ENCODE peak calls at places on chromosomes 1 and 21, in four cellular contexts. One of them, this sample, is unnamed.

GRCh38 chr1:212752934-212753497 is 38.6 kb downstream of the NSL1 start:
- DNase-seq in heart right ventricle: no peak
- DNase-seq in adrenal gland: no peak
- DNase-seq in BE2C: no peak
- DNase-seq in this sample: no peak

GRCh38 chr1:230825804-230826160 is 42.5 kb downstream of the C1orf198 start:
- DNase-seq in heart right ventricle: no peak
- DNase-seq in adrenal gland: no peak
- DNase-seq in BE2C: no peak
- DNase-seq in this sample: no peak

GRCh38 chr1:208182880-208183279 is 61.3 kb downstream of the PLXNA2 start:
- DNase-seq in heart right ventricle: no peak
- DNase-seq in adrenal gland: no peak
- DNase-seq in BE2C: no peak
- DNase-seq in this sample: no peak

GRCh38 chr1:40782371-40782956 is 1.1 kb upstream of the KCNQ4 start:
- DNase-seq in heart right ventricle: peak; percentile 25
- DNase-seq in adrenal gland: no peak
- DNase-seq in BE2C: no peak
- DNase-seq in this sample: no peak

GRCh38 chr1:3795453-3796214 is 664 bp downstream of the LRRC47 start:
- DNase-seq in heart right ventricle: no peak
- DNase-seq in adrenal gland: no peak
- DNase-seq in BE2C: no peak
- DNase-seq in this sample: no peak

GRCh38 chr1:9721606-9722377 is 70.3 kb downstream of the PIK3CD start:
- DNase-seq in heart right ventricle: peak; percentile 32
- DNase-seq in adrenal gland: no peak
- DNase-seq in BE2C: peak; percentile 55
- DNase-seq in this sample: no peak

GRCh38 chr1:899636-900317 is 23.9 kb upstream of the SAMD11 start:
- DNase-seq in heart right ventricle: no peak
- DNase-seq in adrenal gland: no peak
- DNase-seq in BE2C: no peak
- DNase-seq in this sample: no peak

GRCh38 chr1:29083318-29084195 is 40.1 kb downstream of the TMEM200B start:
- DNase-seq in heart right ventricle: no peak
- DNase-seq in adrenal gland: no peak
- DNase-seq in BE2C: peak; percentile 41
- DNase-seq in this sample: no peak

GRCh38 chr1:166698771-166699170 is 140.5 kb upstream of the POGK start:
- DNase-seq in heart right ventricle: no peak
- DNase-seq in adrenal gland: no peak
- DNase-seq in BE2C: no peak
- DNase-seq in this sample: no peak

GRCh38 chr1:188479146-188479545 is 1650.4 kb downstream of the PLA2G4A start:
- DNase-seq in heart right ventricle: no peak
- DNase-seq in adrenal gland: no peak
- DNase-seq in BE2C: no peak
- DNase-seq in this sample: no peak

GRCh38 chr1:90721210-90722194 is 4.4 kb upstream of the BARHL2 start:
- DNase-seq in heart right ventricle: no peak
- DNase-seq in adrenal gland: no peak
- DNase-seq in BE2C: peak; percentile 51
- DNase-seq in this sample: no peak

GRCh38 chr1:184843732-184844495 is 89.3 kb upstream of the EDEM3 start:
- DNase-seq in heart right ventricle: no peak
- DNase-seq in adrenal gland: no peak
- DNase-seq in BE2C: no peak
- DNase-seq in this sample: no peak

GRCh38 chr1:202365092-202365815 is 16.8 kb downstream of the PPP1R12B start:
- DNase-seq in heart right ventricle: no peak
- DNase-seq in adrenal gland: no peak
- DNase-seq in BE2C: no peak
- DNase-seq in this sample: no peak

GRCh38 chr1:147612366-147612765 is 58.0 kb downstream of the ACP6 start:
- DNase-seq in heart right ventricle: no peak
- DNase-seq in adrenal gland: no peak
- DNase-seq in BE2C: no peak
- DNase-seq in this sample: no peak

GRCh38 chr1:20921285-20921684 is 134.2 kb upstream of the HP1BP3 start:
- DNase-seq in heart right ventricle: no peak
- DNase-seq in adrenal gland: no peak
- DNase-seq in BE2C: no peak
- DNase-seq in this sample: no peak

GRCh38 chr1:197302775-197303174 is 34.7 kb downstream of the CRB1 start:
- DNase-seq in heart right ventricle: no peak
- DNase-seq in adrenal gland: no peak
- DNase-seq in BE2C: no peak
- DNase-seq in this sample: no peak

GRCh38 chr1:15919316-15919715 is 56.6 kb downstream of the ZBTB17 start:
- DNase-seq in heart right ventricle: no peak
- DNase-seq in adrenal gland: no peak
- DNase-seq in BE2C: no peak
- DNase-seq in this sample: no peak

GRCh38 chr1:201593200-201593828 is 54.4 kb downstream of the NAV1 start:
- DNase-seq in heart right ventricle: no peak
- DNase-seq in adrenal gland: peak; percentile 46
- DNase-seq in BE2C: peak; percentile 78
- DNase-seq in this sample: no peak

GRCh38 chr1:225342695-225343094 is 85.1 kb downstream of the LBR start:
- DNase-seq in heart right ventricle: no peak
- DNase-seq in adrenal gland: no peak
- DNase-seq in BE2C: no peak
- DNase-seq in this sample: no peak

GRCh38 chr1:25727819-25728286 is 72.1 kb upstream of the SELENON start:
- DNase-seq in heart right ventricle: peak; percentile 80
- DNase-seq in adrenal gland: peak; percentile 65
- DNase-seq in BE2C: peak; percentile 91
- DNase-seq in this sample: peak; percentile 85

GRCh38 chr1:160157174-160157573 is 5.8 kb downstream of the ATP1A4 start:
- DNase-seq in heart right ventricle: no peak
- DNase-seq in adrenal gland: no peak
- DNase-seq in BE2C: no peak
- DNase-seq in this sample: no peak

GRCh38 chr1:30788580-30789387 is 31.2 kb upstream of the LAPTM5 start:
- DNase-seq in heart right ventricle: no peak
- DNase-seq in adrenal gland: peak; percentile 89
- DNase-seq in BE2C: no peak
- DNase-seq in this sample: no peak

GRCh38 chr21:45109831-45110492 is 35.6 kb downstream of the ADARB1 start:
- DNase-seq in heart right ventricle: no peak
- DNase-seq in adrenal gland: no peak
- DNase-seq in BE2C: no peak
- DNase-seq in this sample: no peak

GRCh38 chr1:12433323-12434053 is 184.5 kb downstream of the DHRS3 start:
- DNase-seq in heart right ventricle: peak; percentile 67
- DNase-seq in adrenal gland: no peak
- DNase-seq in BE2C: peak; percentile 16
- DNase-seq in this sample: peak; percentile 76

GRCh38 chr1:33349778-33350610 is 29.1 kb upstream of the A3GALT2 start:
- DNase-seq in heart right ventricle: peak; percentile 85
- DNase-seq in adrenal gland: peak; percentile 86
- DNase-seq in BE2C: peak; percentile 86
- DNase-seq in this sample: peak; percentile 89

GRCh38 chr1:24294228-24294672 is 24.9 kb upstream of the GRHL3 start:
- DNase-seq in heart right ventricle: no peak
- DNase-seq in adrenal gland: no peak
- DNase-seq in BE2C: no peak
- DNase-seq in this sample: peak; percentile 68

GRCh38 chr1:211382714-211383480 is 56.3 kb downstream of the TRAF5 start:
- DNase-seq in heart right ventricle: peak; percentile 94
- DNase-seq in adrenal gland: peak; percentile 95
- DNase-seq in BE2C: peak; percentile 95
- DNase-seq in this sample: peak; percentile 92

GRCh38 chr1:39955547-39956539 is 898 bp downstream of the MFSD2A start:
- DNase-seq in heart right ventricle: no peak
- DNase-seq in adrenal gland: no peak
- DNase-seq in BE2C: peak; percentile 19
- DNase-seq in this sample: peak; percentile 18

GRCh38 chr1:154407021-154407865 is 2.1 kb downstream of the IL6R start:
- DNase-seq in heart right ventricle: no peak
- DNase-seq in adrenal gland: no peak
- DNase-seq in BE2C: no peak
- DNase-seq in this sample: no peak

GRCh38 chr1:154406572-154406879 is 1.4 kb downstream of the IL6R start:
- DNase-seq in heart right ventricle: no peak
- DNase-seq in adrenal gland: no peak
- DNase-seq in BE2C: no peak
- DNase-seq in this sample: no peak

GRCh38 chr1:154410185-154410827 is 5.2 kb downstream of the IL6R start:
- DNase-seq in heart right ventricle: no peak
- DNase-seq in adrenal gland: no peak
- DNase-seq in BE2C: no peak
- DNase-seq in this sample: no peak

GRCh38 chr1:154405762-154406571 is 824 bp downstream of the IL6R start:
- DNase-seq in heart right ventricle: peak; percentile 76
- DNase-seq in adrenal gland: peak; percentile 96
- DNase-seq in BE2C: peak; percentile 62
- DNase-seq in this sample: peak; percentile 79

DNA sequence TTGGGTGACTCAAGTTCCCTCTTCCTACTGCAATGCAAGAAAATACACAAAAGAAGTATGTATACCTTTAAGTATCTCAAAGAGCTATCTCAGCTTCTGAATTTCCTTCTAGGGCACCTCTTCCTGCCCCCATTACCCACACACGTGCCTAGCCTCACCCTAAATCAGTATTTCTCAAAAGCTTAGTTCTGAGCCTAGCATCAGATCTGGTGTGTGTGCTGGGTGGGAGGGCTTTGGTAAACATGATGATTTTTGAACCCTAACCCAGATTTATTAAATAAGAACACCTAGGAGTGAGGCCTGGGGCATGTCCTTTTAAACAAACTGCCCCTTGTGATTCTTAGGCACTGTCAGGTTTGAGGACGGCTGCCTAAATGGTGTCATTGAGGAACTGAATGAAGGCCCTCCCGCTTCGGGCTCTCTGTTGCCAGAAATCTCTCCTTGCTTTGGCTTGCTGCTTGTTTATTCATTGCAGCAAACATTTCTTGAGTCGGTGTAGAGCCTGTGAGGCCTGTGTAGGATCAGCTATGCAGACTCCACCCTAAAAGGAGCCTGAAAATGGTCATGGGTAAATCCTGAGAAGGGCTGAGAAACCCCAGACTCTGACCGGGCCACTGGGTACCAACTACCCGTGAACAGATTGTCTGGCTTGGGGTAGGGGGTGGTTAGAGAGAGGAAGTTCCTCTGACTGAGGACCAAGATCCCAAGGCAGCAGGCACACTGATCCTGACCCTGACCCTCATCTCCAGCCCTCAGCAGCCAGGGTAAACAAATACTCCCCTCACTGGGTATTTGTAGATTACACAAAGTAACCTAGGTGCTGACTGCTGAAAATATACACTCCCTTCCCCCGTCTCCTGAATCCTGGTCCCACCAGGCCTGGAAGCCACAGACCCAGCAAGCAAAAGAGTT is 3.0 kb downstream of the IL6R start:
- DNase-seq in heart right ventricle: no peak
- DNase-seq in adrenal gland: no peak
- DNase-seq in BE2C: no peak
- DNase-seq in this sample: no peak
- H3K4me1 ChIP-seq in heart right ventricle: peaks cover 48% of the 10 kb centered on the region
- H3K4me1 ChIP-seq in adrenal gland: peaks cover 38% of the 10 kb centered on the region
- H3K4me1 ChIP-seq in BE2C: no peaks in the 10 kb centered on the region
- H3K4me1 ChIP-seq in this sample: peaks cover 17% of the 10 kb centered on the region

DNA sequence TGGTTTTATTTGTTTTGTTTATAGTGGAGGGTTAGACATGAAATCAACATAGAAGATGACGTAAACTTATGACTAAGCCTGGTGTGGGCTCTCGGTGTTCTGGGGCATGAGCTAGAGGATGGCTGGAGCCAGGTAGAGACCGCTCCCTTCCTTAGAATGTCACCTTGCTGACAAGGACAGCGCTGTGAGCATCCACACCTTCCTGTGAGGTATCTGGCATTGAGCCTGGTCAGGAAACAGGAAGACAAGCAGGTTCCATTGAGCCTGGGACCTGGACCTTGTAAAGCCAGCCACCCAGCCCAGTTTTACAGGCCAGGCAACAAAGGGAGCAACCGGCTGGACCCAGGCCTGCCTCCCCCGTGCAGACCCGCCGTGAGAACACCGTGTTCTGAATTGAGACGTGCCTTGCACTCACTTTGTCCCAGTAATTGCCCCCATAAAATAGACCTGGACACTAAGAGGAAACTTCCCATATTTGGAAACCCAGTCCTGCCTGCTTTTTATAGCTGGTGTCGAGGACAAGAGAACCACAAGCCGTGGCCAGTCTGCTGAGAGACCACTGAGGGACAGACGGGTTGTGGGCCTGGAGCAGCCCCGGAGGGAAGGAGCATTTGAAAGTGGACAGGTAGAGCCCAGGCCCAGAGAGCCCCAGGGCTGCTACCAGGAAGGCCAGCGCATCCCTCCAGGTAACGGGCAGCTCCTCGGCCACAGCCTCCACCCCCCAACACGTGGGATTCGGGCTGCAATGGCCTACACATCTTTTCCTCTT is 78.0 kb downstream of the PDE9A start:
- DNase-seq in heart right ventricle: no peak
- DNase-seq in adrenal gland: no peak
- DNase-seq in BE2C: no peak
- DNase-seq in this sample: no peak
- H3K4me1 ChIP-seq in heart right ventricle: no peaks in the 10 kb centered on the region
- H3K4me1 ChIP-seq in adrenal gland: no peaks in the 10 kb centered on the region
- H3K4me1 ChIP-seq in BE2C: no peaks in the 10 kb centered on the region
- H3K4me1 ChIP-seq in this sample: no peaks in the 10 kb centered on the region

GRCh38 chr1:234975941-234976871 is 152.4 kb downstream of the TOMM20 start:
- DNase-seq in heart right ventricle: no peak
- DNase-seq in adrenal gland: no peak
- DNase-seq in BE2C: no peak
- DNase-seq in this sample: no peak
- H3K4me1 ChIP-seq in heart right ventricle: peaks cover 59% of the 10 kb centered on the region
- H3K4me1 ChIP-seq in adrenal gland: peaks cover 76% of the 10 kb centered on the region
- H3K4me1 ChIP-seq in BE2C: peaks cover 45% of the 10 kb centered on the region
- H3K4me1 ChIP-seq in this sample: peaks cover 30% of the 10 kb centered on the region

DNA sequence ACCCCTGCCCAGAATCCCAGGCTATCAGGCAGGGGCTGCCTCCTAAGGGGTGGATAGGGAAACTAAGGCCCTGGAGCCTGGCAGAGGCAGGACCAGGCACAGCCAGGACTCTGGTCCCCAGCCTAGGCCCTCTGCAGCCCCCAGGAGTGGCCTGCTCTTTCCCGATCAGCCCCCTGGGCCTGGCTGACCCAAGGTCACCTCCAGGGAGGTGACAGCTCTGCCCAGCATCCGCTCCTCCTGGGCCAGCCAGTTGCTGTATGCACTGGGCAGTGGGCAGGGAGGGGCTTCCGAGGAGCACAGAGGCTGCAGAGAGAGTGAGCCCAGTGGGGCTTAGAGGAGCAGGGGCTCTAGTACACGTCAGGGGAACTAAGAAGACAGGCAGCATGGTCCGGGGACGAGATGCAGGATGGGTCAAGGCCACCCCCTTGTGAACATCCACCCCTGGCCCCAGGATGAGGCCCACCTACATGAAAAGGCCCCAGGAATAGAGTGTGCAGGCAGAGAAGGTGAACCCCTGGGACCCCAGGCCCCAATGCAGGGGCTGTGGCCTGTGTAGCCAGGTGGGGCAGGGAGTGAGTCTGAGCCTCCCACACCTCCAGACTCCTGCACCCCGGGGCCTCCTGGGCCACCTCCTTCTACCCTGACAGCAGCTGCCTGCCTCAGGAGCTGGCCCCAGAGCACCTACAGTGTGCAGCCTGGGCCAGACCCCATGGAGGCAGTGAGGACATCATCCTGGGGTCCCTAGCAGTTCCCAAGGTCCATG is 32.8 kb downstream of the WNT9A start:
- DNase-seq in heart right ventricle: no peak
- DNase-seq in adrenal gland: no peak
- DNase-seq in BE2C: no peak
- DNase-seq in this sample: no peak
- H3K4me1 ChIP-seq in heart right ventricle: no peaks in the 10 kb centered on the region
- H3K4me1 ChIP-seq in adrenal gland: no peaks in the 10 kb centered on the region
- H3K4me1 ChIP-seq in BE2C: peaks cover 4% of the 10 kb centered on the region
- H3K4me1 ChIP-seq in this sample: peaks cover 10% of the 10 kb centered on the region

This sample was measured in ovary.